ENCODE peak calls at places on chromosomes 4 and X, in five cellular contexts. M, T, S, D and L are unnamed samples.

GRCh38 chr4:76420901-76421581 is at the start of gene CCDC158:
- DNase-seq in S (no peak), T (no peak), D (peak), M (no peak), L (peak)

GRCh38 chrX:23993012-23993633 is 33.9 kb downstream of the KLHL15 start:
- DNase-seq in T (no peak), S (no peak), D (no peak), M (no peak), L (no peak)

GRCh38 chrX:71378752-71379151 is 12.6 kb downstream of the TAF1 start:
- DNase-seq in M (no peak), D (no peak), S (no peak), T (no peak), L (no peak)

GRCh38 chrX:134670241-134670811 is 12.1 kb upstream of the PLAC1 start:
- DNase-seq in M (no peak), D (no peak), T (no peak), S (no peak), L (peak)

GRCh38 chr4:182258441-182259031 is 15.3 kb downstream of the TENM3 start:
- DNase-seq in M (no peak), D (no peak), T (no peak), S (no peak), L (no peak)

GRCh38 chr4:52103314-52103713 is 52.2 kb downstream of the SPATA18 start:
- DNase-seq in T (peak), S (no peak), M (no peak), D (no peak), L (peak)

GRCh38 chr4:4849524-4850193 is 9.8 kb upstream of the MSX1 start:
- DNase-seq in M (no peak), S (no peak), T (no peak), D (no peak), L (no peak)

GRCh38 chr4:145904413-145905177 is 34.0 kb downstream of the ZNF827 start:
- DNase-seq in M (no peak), T (no peak), S (no peak), D (no peak), L (no peak)

GRCh38 chr4:159171287-159171686 is 68.4 kb downstream of the RAPGEF2 start:
- DNase-seq in D (no peak), T (no peak), S (no peak), M (no peak), L (no peak)

GRCh38 chr4:168881754-168882153 is 128.3 kb downstream of the CBR4 start:
- DNase-seq in T (no peak), M (no peak), S (no peak), D (no peak), L (no peak)

GRCh38 chrX:57929373-57929772 is 19.1 kb upstream of the ZXDA start:
- DNase-seq in M (no peak), T (peak), S (no peak), D (no peak), L (peak)